ENCODE peak calls at places on chromosomes 7 and 10, in seven cellular contexts. One of them, this sample, is unnamed.

GRCh38 chr7:22864301-22864700 is 41.7 kb upstream of the TOMM7 start:
- DNase-seq in HepG2: no peak
- DNase-seq in H1: no peak
- DNase-seq in SK-N-SH: no peak
- DNase-seq in GM12878: no peak
- DNase-seq in K562: no peak
- DNase-seq in endothelial cell of umbilical vein: no peak
- DNase-seq in this sample: no peak

GRCh38 chr10:43076876-43077420 is at the start of gene RET:
- DNase-seq in HepG2: no peak
- DNase-seq in H1: no peak
- DNase-seq in SK-N-SH: peak
- DNase-seq in GM12878: no peak
- DNase-seq in K562: peak
- DNase-seq in endothelial cell of umbilical vein: no peak
- DNase-seq in this sample: no peak

GRCh38 chr7:52911795-52912194 is 123.6 kb upstream of the POM121L12 start:
- DNase-seq in HepG2: no peak
- DNase-seq in H1: no peak
- DNase-seq in SK-N-SH: no peak
- DNase-seq in GM12878: no peak
- DNase-seq in K562: no peak
- DNase-seq in endothelial cell of umbilical vein: no peak
- DNase-seq in this sample: no peak

GRCh38 chr10:97701438-97702064 is 12.0 kb upstream of the MARVELD1 start:
- DNase-seq in HepG2: peak
- DNase-seq in H1: no peak
- DNase-seq in SK-N-SH: peak
- DNase-seq in GM12878: no peak
- DNase-seq in K562: peak
- DNase-seq in endothelial cell of umbilical vein: peak
- DNase-seq in this sample: no peak

GRCh38 chr10:111956841-111957240 is 226.7 kb downstream of the GPAM start:
- DNase-seq in HepG2: no peak
- DNase-seq in H1: no peak
- DNase-seq in SK-N-SH: no peak
- DNase-seq in GM12878: no peak
- DNase-seq in K562: no peak
- DNase-seq in endothelial cell of umbilical vein: no peak
- DNase-seq in this sample: no peak

GRCh38 chr10:130929422-130930325 is 381.8 kb downstream of the TCERG1L start:
- DNase-seq in HepG2: no peak
- DNase-seq in H1: no peak
- DNase-seq in SK-N-SH: no peak
- DNase-seq in GM12878: no peak
- DNase-seq in K562: no peak
- DNase-seq in endothelial cell of umbilical vein: no peak
- DNase-seq in this sample: no peak

GRCh38 chr10:6649903-6650302 is 69.8 kb upstream of the PRKCQ start:
- DNase-seq in HepG2: no peak
- DNase-seq in H1: no peak
- DNase-seq in SK-N-SH: no peak
- DNase-seq in GM12878: no peak
- DNase-seq in K562: no peak
- DNase-seq in endothelial cell of umbilical vein: no peak
- DNase-seq in this sample: no peak

GRCh38 chr10:70508912-70509366 is 30.4 kb downstream of the PALD1 start:
- DNase-seq in HepG2: no peak
- DNase-seq in H1: no peak
- DNase-seq in SK-N-SH: peak
- DNase-seq in GM12878: no peak
- DNase-seq in K562: no peak
- DNase-seq in endothelial cell of umbilical vein: peak
- DNase-seq in this sample: no peak

GRCh38 chr7:151393031-151393977 is 16.5 kb downstream of the WDR86 start:
- DNase-seq in HepG2: no peak
- DNase-seq in H1: no peak
- DNase-seq in SK-N-SH: no peak
- DNase-seq in GM12878: no peak
- DNase-seq in K562: no peak
- DNase-seq in endothelial cell of umbilical vein: no peak
- DNase-seq in this sample: no peak

GRCh38 chr10:113713297-113713982 is 33.7 kb downstream of the CASP7 start:
- DNase-seq in HepG2: no peak
- DNase-seq in H1: no peak
- DNase-seq in SK-N-SH: no peak
- DNase-seq in GM12878: no peak
- DNase-seq in K562: no peak
- DNase-seq in endothelial cell of umbilical vein: no peak
- DNase-seq in this sample: no peak

GRCh38 chr10:113720386-113720785 is 31.1 kb upstream of the PLEKHS1 start:
- DNase-seq in HepG2: peak
- DNase-seq in H1: no peak
- DNase-seq in SK-N-SH: no peak
- DNase-seq in GM12878: no peak
- DNase-seq in K562: no peak
- DNase-seq in endothelial cell of umbilical vein: no peak
- DNase-seq in this sample: no peak

GRCh38 chr10:113716109-113717010 is 35.1 kb upstream of the PLEKHS1 start:
- DNase-seq in HepG2: no peak
- DNase-seq in H1: no peak
- DNase-seq in SK-N-SH: no peak
- DNase-seq in GM12878: no peak
- DNase-seq in K562: no peak
- DNase-seq in endothelial cell of umbilical vein: no peak
- DNase-seq in this sample: no peak

GRCh38 chr10:113718974-113719822 is 32.3 kb upstream of the PLEKHS1 start:
- DNase-seq in HepG2: no peak
- DNase-seq in H1: no peak
- DNase-seq in SK-N-SH: no peak
- DNase-seq in GM12878: no peak
- DNase-seq in K562: peak
- DNase-seq in endothelial cell of umbilical vein: no peak
- DNase-seq in this sample: no peak
- H3K9ac ChIP-seq in HepG2: no peak
- H3K9ac ChIP-seq in H1: no peak
- H3K9ac ChIP-seq in SK-N-SH: no peak
- H3K9ac ChIP-seq in GM12878: no peak
- H3K9ac ChIP-seq in K562: peak
- H3K9ac ChIP-seq in endothelial cell of umbilical vein: no peak
- H3K9ac ChIP-seq in this sample: no peak

GRCh38 chr10:79444243-79445119 is 943 bp downstream of the ZCCHC24 start:
- DNase-seq in HepG2: no peak
- DNase-seq in H1: no peak
- DNase-seq in SK-N-SH: peak
- DNase-seq in GM12878: no peak
- DNase-seq in K562: peak
- DNase-seq in endothelial cell of umbilical vein: peak
- DNase-seq in this sample: no peak
- TF ChIP-seq MAX in HepG2: no peak
- TF ChIP-seq MAX in H1: no peak
- TF ChIP-seq MAX in SK-N-SH: peak
- TF ChIP-seq MAX in GM12878: no peak
- TF ChIP-seq MAX in K562: no peak
- TF ChIP-seq MAX in endothelial cell of umbilical vein: no peak
- TF ChIP-seq MAX in this sample: no peak

DNA sequence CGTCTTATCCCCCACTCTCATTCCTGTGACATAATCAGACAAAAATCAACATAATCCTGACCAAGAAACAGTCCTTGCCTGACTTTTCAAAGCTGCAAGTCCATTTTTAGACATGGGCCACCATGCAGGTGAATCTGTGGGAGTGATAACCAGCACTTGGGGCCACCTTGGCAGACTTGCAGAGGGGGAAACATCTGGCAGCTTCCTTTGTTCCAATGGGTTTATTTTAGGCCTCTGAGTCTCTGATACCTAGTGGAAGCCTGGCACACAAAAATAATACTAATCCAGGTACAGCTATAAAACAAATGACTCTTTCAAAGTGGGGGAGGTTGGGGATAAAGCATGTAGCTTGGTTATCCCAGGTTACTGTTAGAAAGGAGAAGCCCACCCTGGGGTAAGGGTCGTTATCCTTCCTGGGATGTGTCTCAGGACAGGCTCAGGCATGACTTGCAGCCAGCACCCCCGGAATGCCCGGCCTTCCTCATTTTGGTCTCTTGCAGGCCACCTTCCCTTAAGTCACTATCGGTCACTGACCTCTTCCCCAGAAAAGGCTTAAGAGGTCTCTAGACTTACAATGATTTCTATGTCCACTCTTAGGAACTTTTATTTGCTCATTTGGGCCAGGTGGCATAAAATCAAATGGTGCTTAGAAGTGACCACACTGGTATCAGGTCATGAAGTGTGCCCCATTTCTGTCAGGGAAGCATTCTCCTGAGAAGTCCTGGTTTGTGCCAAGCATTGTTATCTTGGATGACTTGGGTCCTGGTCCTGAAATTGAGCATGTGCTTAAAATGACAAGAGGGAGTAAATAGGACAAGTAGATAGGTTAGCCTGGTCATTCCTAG is 37.6 kb downstream of the EEPD1 start:
- DNase-seq in HepG2: no peak
- DNase-seq in H1: no peak
- DNase-seq in SK-N-SH: no peak
- DNase-seq in GM12878: no peak
- DNase-seq in K562: no peak
- DNase-seq in endothelial cell of umbilical vein: no peak
- DNase-seq in this sample: no peak
- H3K9ac ChIP-seq in HepG2: no peak
- H3K9ac ChIP-seq in H1: no peak
- H3K9ac ChIP-seq in SK-N-SH: no peak
- H3K9ac ChIP-seq in GM12878: no peak
- H3K9ac ChIP-seq in K562: no peak
- H3K9ac ChIP-seq in endothelial cell of umbilical vein: no peak
- H3K9ac ChIP-seq in this sample: no peak

DNA sequence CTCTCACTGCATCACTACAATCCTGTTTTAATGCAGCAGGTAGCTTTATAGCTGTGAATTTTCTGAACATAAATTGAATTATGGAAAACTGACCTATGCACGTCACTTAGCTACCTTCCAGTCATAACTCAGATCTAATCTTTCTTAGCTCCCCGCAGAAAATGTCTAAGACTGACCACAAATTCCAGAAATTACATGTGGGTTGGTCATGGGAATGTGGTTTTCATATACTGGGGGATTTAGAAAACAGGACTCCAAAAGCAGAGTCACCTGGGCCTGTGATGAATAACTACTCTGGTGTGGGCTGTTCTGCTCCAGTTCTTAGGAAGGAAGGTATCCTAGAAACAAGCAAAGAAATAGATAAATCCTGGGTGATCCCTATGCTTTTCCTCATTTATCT is 178.4 kb upstream of the LRRTM3 start:
- DNase-seq in HepG2: no peak
- DNase-seq in H1: no peak
- DNase-seq in SK-N-SH: no peak
- DNase-seq in GM12878: no peak
- DNase-seq in K562: no peak
- DNase-seq in endothelial cell of umbilical vein: no peak
- DNase-seq in this sample: peak
- TF ChIP-seq MAX in HepG2: no peak
- TF ChIP-seq MAX in H1: no peak
- TF ChIP-seq MAX in SK-N-SH: peak
- TF ChIP-seq MAX in GM12878: no peak
- TF ChIP-seq MAX in K562: no peak
- TF ChIP-seq MAX in endothelial cell of umbilical vein: no peak
- TF ChIP-seq MAX in this sample: no peak

This sample was measured in HCT116.